ENCODE peak calls at places on chromosomes 13 and 19, in seven cellular contexts. P is SK-N-SH, X is psoas muscle, R is fibroblast of pulmonary artery, C is AG04450, Y is K562, T is GM06990. G is an unnamed sample.

GRCh38 chr13:33347866-33348265 is 62.3 kb upstream of the STARD13 start:
- DNase-seq in P (no peak), C (no peak), R (no peak), Y (no peak), X (no peak), T (no peak), G (no peak)

GRCh38 chr19:40831502-40832430 is 18.5 kb downstream of the CYP2A6 start:
- DNase-seq in P (no peak), X (no peak), T (no peak), C (peak; percentile 96), R (peak; percentile 91), Y (no peak), G (no peak)

GRCh38 chr19:19111138-19111835 is 27.0 kb downstream of the TMEM161A start:
- DNase-seq in C (no peak), Y (no peak), X (no peak), T (no peak), P (peak; percentile 14), R (no peak), G (peak; percentile 32)

GRCh38 chr13:40344270-40345148 is 321.9 kb downstream of the FOXO1 start:
- DNase-seq in T (no peak), X (peak; percentile 50), P (no peak), C (no peak), Y (no peak), R (peak; percentile 66), G (no peak)

GRCh38 chr19:8458380-8458779 is 13.6 kb downstream of the HNRNPM start:
- DNase-seq in X (no peak), P (no peak), Y (no peak), R (no peak), C (no peak), T (no peak), G (no peak)

GRCh38 chr19:4069331-4069959 is 2.7 kb upstream of the ZBTB7A start:
- DNase-seq in T (no peak), X (peak; percentile 63), Y (no peak), R (no peak), P (no peak), C (no peak), G (peak; percentile 60)

GRCh38 chr19:35612224-35612558 is 344 bp upstream of the HAUS5 start:
- DNase-seq in Y (no peak), T (peak; percentile 39), P (no peak), C (no peak), X (no peak), R (no peak), G (no peak)

GRCh38 chr13:112990783-112991182 is 21.8 kb downstream of the MCF2L start:
- DNase-seq in T (no peak), C (no peak), Y (no peak), R (no peak), X (no peak), P (peak; percentile 61), G (peak; percentile 86)

GRCh38 chr13:33797622-33798021 is 20.3 kb upstream of the RFC3 start:
- DNase-seq in X (no peak), Y (no peak), P (no peak), T (no peak), C (no peak), R (peak; percentile 13), G (no peak)

GRCh38 chr13:72620874-72621273 is 106.6 kb downstream of the MZT1 start:
- DNase-seq in P (no peak), Y (no peak), C (no peak), T (no peak), X (no peak), R (no peak), G (no peak)

GRCh38 chr19:39438270-39438934 is 2.7 kb upstream of the RPS16 start:
- DNase-seq in R (peak; percentile 42), Y (no peak), X (no peak), T (no peak), P (no peak), C (no peak), G (no peak)

GRCh38 chr19:35639321-35639639 is 2.3 kb upstream of the ETV2 start:
- DNase-seq in C (no peak), R (no peak), T (no peak), X (no peak), Y (no peak), P (no peak), G (no peak)

GRCh38 chr19:2426661-2427322 is 594 bp downstream of the TIMM13 start:
- DNase-seq in P (peak; percentile 94), R (peak; percentile 37), X (peak; percentile 60), C (no peak), Y (peak; percentile 88), T (no peak), G (peak; percentile 95)

GRCh38 chr13:110138009-110138699 is 168.8 kb downstream of the COL4A1 start:
- DNase-seq in C (no peak), P (peak; percentile 79), X (peak; percentile 81), R (peak; percentile 71), T (peak; percentile 77), Y (peak; percentile 23), G (peak; percentile 91)

GRCh38 chr13:33123066-33123940 is 107.1 kb downstream of the KL start:
- DNase-seq in R (peak; percentile 37), C (no peak), Y (no peak), P (no peak), X (no peak), T (no peak), G (no peak)

GRCh38 chr19:13023666-13024065 is 28.4 kb downstream of the NFIX start:
- DNase-seq in P (peak; percentile 79), T (no peak), R (peak; percentile 52), C (no peak), Y (peak; percentile 54), X (no peak), G (peak; percentile 65)

GRCh38 chr19:32172761-32173160 is 172.6 kb upstream of the ZNF507 start:
- DNase-seq in P (no peak), T (no peak), R (no peak), X (no peak), Y (no peak), C (no peak), G (peak; percentile 34)

GRCh38 chr13:76799696-76800095 is 86.5 kb downstream of the KCTD12 start:
- DNase-seq in Y (no peak), X (no peak), R (peak; percentile 44), P (no peak), C (no peak), T (peak; percentile 13), G (no peak)

GRCh38 chr13:95698047-95698749 is 21.3 kb downstream of the DNAJC3 start:
- DNase-seq in T (no peak), Y (peak; percentile 14), X (no peak), C (no peak), R (peak; percentile 28), P (no peak), G (peak; percentile 30)

GRCh38 chr13:48220592-48221300 is 12.3 kb upstream of the ITM2B start:
- DNase-seq in Y (no peak), P (no peak), X (no peak), C (no peak), T (no peak), R (no peak), G (no peak)
- H3K4me3 ChIP-seq in Y (no peak overlapping the region), P (no peak overlapping the region), X (peak overlapping the region; percentile 52), C (no peak overlapping the region), T (no peak overlapping the region), R (no peak overlapping the region), G (no peak overlapping the region)

GRCh38 chr19:55545913-55546495 is 661 bp upstream of the SBK3 start:
- DNase-seq in T (no peak), R (no peak), P (no peak), X (no peak), C (no peak), Y (no peak), G (peak; percentile 48)
- H3K4me3 ChIP-seq in T (no peak overlapping the region), R (no peak overlapping the region), P (no peak overlapping the region), X (no peak overlapping the region), C (no peak overlapping the region), Y (no peak overlapping the region), G (no peak overlapping the region)

DNA sequence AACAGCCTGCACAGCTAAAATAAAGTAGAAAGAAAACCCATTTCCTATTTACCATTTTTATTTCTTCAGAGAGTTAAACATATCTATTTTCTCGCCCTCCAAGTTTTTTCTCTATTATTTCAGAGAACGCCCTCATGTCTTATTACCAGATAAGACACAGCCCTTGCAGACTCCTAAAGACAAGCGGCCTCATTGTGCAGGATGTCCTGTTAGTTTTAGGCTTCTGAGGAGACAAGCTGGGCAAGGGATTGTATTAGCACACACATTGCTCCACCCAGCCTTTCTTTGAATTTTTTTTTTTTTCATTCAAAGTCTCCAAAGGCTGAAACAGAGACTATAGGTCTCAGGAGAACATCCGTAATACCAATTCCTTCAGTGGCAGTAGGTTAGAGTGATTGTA is 101.8 kb upstream of the UBL3 start:
- DNase-seq in Y (no peak), P (no peak), X (no peak), C (no peak), R (no peak), T (no peak), G (no peak)
- H3K4me3 ChIP-seq in Y (no peak overlapping the region), P (no peak overlapping the region), X (no peak overlapping the region), C (no peak overlapping the region), R (no peak overlapping the region), T (no peak overlapping the region), G (no peak overlapping the region)

GRCh38 chr19:47714339-47714738 is 1.1 kb downstream of the EHD2 start:
- DNase-seq in Y (no peak), C (no peak), P (no peak), R (peak; percentile 23), T (no peak), X (no peak), G (no peak)
- H3K4me3 ChIP-seq in Y (peak overlapping the region; percentile 83), C (peak overlapping the region; percentile 93), P (peak overlapping the region; percentile 79), R (peak overlapping the region; percentile 94), T (no peak overlapping the region), X (peak overlapping the region; percentile 66), G (no peak overlapping the region)

GRCh38 chr13:27789495-27790303 is 2.6 kb upstream of the GSX1 start:
- DNase-seq in X (no peak), Y (no peak), T (no peak), R (no peak), C (no peak), P (no peak), G (peak; percentile 81)
- H3K4me3 ChIP-seq in X (peak overlapping the region; percentile 36), Y (no peak overlapping the region), T (peak overlapping the region; percentile 29), R (no peak overlapping the region), C (no peak overlapping the region), P (peak overlapping the region; percentile 23), G (no peak overlapping the region)

G was measured in H7.